ENCODE peak calls at places on chromosome 22, in nine cellular contexts. J is hepatocyte, U is DND-41, A is A549, P is fibroblast of mammary gland, F is AG10803, G is PC-9, Q is progenitor cell of endocrine pancreas, Z is fibroblast of lung. O is an unnamed sample.

GRCh38 chr22:41966607-41967240 is 2.5 kb upstream of the SEPTIN3 start:
- DNase-seq in J (peak; percentile 77), U (peak; percentile 43), A (peak; percentile 15), P (peak; percentile 92), F (peak; percentile 93), G (peak; percentile 59), Q (no peak), Z (peak; percentile 84), O (no peak)

GRCh38 chr22:20118572-20119020 is 1.6 kb upstream of the TRMT2A start:
- DNase-seq in J (no peak), U (peak; percentile 41), A (no peak), P (no peak), F (no peak), G (no peak), Q (no peak), Z (no peak), O (no peak)

GRCh38 chr22:18110944-18111758 is 542 bp downstream of the TUBA8 start:
- DNase-seq in J (no peak), U (no peak), A (no peak), P (no peak), F (no peak), G (no peak), Q (no peak), Z (no peak), O (no peak)

GRCh38 chr22:41963453-41964105 is 5.7 kb upstream of the SEPTIN3 start:
- DNase-seq in J (no peak), U (no peak), A (no peak), P (peak; percentile 30), F (peak; percentile 66), G (no peak), Q (no peak), Z (peak; percentile 60), O (no peak)

GRCh38 chr22:42334875-42335512 is 64.5 kb upstream of the TCF20 start:
- DNase-seq in J (no peak), U (no peak), A (no peak), P (no peak), F (no peak), G (no peak), Q (no peak), Z (no peak), O (no peak)

GRCh38 chr22:20503816-20504215 is 3.6 kb upstream of the MED15 start:
- DNase-seq in J (no peak), U (no peak), A (no peak), P (no peak), F (no peak), G (peak; percentile 54), Q (no peak), Z (no peak), O (no peak)

GRCh38 chr22:38467904-38468760 is at the start of gene KDELR3:
- DNase-seq in J (peak; percentile 92), U (no peak), A (peak; percentile 40), P (peak; percentile 62), F (peak; percentile 70), G (peak; percentile 71), Q (no peak), Z (peak; percentile 76), O (peak; percentile 70)

GRCh38 chr22:24474221-24474620 is 20.9 kb upstream of the UPB1 start:
- DNase-seq in J (peak; percentile 34), U (no peak), A (no peak), P (peak; percentile 74), F (peak; percentile 91), G (peak; percentile 33), Q (no peak), Z (peak; percentile 96), O (no peak)

GRCh38 chr22:27174970-27175369 is 517.6 kb downstream of the MIAT start:
- DNase-seq in J (no peak), U (no peak), A (no peak), P (no peak), F (no peak), G (no peak), Q (no peak), Z (no peak), O (no peak)

GRCh38 chr22:44919691-44920090 is 90.1 kb downstream of the PHF21B start:
- DNase-seq in J (no peak), U (no peak), A (no peak), P (no peak), F (no peak), G (no peak), Q (no peak), Z (no peak), O (no peak)

GRCh38 chr22:44918925-44919392 is 90.8 kb downstream of the PHF21B start:
- DNase-seq in J (no peak), U (no peak), A (no peak), P (no peak), F (no peak), G (no peak), Q (no peak), Z (no peak), O (no peak)

GRCh38 chr22:44918166-44918924 is 91.5 kb downstream of the PHF21B start:
- DNase-seq in J (no peak), U (no peak), A (no peak), P (no peak), F (no peak), G (no peak), Q (no peak), Z (no peak), O (no peak)

GRCh38 chr22:44916281-44917231 is 93.2 kb downstream of the PHF21B start:
- DNase-seq in J (no peak), U (no peak), A (no peak), P (no peak), F (no peak), G (no peak), Q (no peak), Z (no peak), O (no peak)

GRCh38 chr22:44917372-44918165 is 92.2 kb downstream of the PHF21B start:
- DNase-seq in J (no peak), U (no peak), A (no peak), P (no peak), F (no peak), G (no peak), Q (no peak), Z (no peak), O (no peak)
- TF ChIP-seq CTCF in J (no peak), U (no peak), A (no peak), P (no peak), F (no peak), G (no peak), Q (no peak), Z (no peak), O (no peak)

DNA sequence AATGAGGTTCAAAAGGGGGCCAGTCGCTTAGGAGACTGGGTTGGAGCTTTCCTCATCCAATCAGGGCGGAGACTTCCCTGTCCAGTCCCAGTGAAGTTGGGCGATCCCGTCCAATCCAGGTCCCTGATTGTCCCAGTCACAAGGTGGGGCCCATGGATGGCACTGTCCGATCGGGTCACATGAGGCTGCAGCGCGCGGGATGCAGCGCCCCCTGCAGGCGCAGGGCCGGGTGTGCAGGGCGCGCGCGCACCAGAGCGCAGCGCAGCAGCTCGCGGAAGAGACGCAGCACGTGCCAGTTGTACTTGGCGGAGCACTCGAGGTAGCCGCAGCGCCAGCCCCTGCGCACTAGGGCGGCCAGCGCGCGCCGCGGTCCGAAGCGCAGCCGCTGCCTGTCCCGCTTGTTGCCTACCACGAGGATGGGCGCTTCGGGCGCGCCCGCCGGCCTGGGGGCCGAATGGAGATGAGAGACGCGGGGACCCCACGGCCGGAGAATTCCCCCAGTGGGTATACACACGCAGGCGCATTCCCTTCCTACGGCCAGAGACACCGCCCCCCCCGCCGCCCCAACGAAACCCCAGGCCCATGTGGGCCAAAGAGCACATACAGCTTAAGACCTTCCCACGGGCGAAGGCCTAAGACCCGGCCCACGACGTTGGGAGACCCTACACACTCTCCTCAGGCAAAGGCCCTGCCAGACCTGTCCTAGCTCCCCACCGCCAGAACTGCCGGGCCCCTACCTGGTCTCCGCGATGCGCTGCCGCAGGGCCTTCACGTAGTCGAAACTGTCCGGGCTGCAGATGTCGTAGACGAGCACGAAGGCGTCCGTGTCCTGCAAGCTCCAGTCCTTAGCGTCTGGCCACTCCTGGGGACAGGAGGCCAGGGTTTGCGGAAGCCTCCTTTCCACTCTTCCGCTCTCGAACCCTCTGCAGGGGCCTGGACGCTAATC is 2.1 kb downstream of the RASL10A start:
- DNase-seq in J (no peak), U (no peak), A (no peak), P (peak; percentile 56), F (peak; percentile 25), G (no peak), Q (no peak), Z (no peak), O (no peak)
- TF ChIP-seq CTCF in J (peak; percentile 41), U (peak; percentile 56), A (peak; percentile 28), P (peak; percentile 45), F (peak; percentile 48), G (no peak), Q (peak; percentile 56), Z (peak; percentile 48), O (peak; percentile 61)

GRCh38 chr22:30635273-30636225 is at the start of gene SLC35E4:
- DNase-seq in J (peak; percentile 93), U (peak; percentile 86), A (peak; percentile 71), P (peak; percentile 86), F (peak; percentile 87), G (peak; percentile 92), Q (peak; percentile 83), Z (peak; percentile 87), O (peak; percentile 93)
- TF ChIP-seq CTCF in J (peak; percentile 24), U (no peak), A (no peak), P (peak; percentile 31), F (peak; percentile 39), G (no peak), Q (peak; percentile 33), Z (peak; percentile 34), O (no peak)

DNA sequence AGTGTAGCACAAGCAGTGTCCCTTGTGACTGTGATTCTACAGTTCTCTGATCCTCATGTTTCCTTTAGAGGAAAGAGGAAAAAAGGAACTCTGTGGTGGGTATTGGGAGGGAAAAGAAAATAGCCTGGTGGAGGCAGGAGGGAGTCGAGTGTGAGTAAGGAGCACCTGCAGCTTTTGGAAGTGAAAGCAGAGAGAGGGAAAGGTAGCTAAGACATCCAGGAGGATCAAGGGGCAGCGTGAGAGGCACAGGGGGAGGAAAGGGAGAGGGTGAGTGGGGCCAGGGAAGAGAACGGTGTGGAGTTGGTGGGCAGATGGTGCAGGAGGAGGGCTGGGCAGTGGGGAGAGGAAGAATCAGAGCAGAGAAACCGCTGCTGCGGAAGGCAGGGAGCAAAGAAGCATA is 12.5 kb downstream of the TMA7B start:
- DNase-seq in J (no peak), U (no peak), A (no peak), P (no peak), F (no peak), G (no peak), Q (no peak), Z (no peak), O (no peak)
- TF ChIP-seq CTCF in J (no peak), U (no peak), A (no peak), P (no peak), F (no peak), G (no peak), Q (no peak), Z (no peak), O (no peak)

DNA sequence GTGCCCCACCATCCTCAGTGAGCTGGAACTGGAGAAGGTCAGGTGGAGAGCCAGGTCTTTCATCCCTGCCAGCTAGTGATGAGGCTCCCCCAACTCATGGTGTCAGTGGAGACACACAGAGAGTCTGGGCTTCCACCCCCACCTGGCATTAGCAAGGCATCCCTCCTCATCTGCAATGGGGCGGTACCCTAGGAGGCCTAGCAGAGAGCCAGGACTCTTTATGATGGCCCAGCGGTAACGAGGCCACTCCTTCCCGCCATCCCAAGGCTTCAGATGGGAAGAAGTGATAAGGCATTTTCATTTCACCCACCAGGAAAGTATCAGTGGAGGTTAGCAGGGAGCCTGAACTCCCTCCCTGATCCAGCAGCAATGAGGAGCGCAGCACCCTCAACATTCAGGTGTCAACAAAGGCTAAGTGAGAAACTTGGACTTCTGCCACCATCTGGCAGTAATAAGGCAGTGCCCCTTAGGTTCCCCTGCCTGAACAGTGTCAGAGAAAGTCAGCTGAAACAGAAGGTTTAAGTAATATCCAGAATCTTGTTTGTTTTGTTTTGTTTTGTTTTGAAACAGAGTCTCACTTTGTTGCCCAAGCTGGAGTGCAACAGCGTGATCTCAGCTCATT is 40.5 kb upstream of the FBLN1 start:
- DNase-seq in J (peak; percentile 56), U (no peak), A (no peak), P (no peak), F (no peak), G (no peak), Q (no peak), Z (no peak), O (no peak)
- TF ChIP-seq CTCF in J (peak; percentile 28), U (peak; percentile 46), A (no peak), P (no peak), F (no peak), G (peak; percentile 59), Q (peak; percentile 65), Z (no peak), O (no peak)

O was measured in mesothelial cell of epicardium.